ENCODE peak calls at places on chromosome 1, in ten cellular contexts. M is tibial nerve; Z is astrocyte of the cerebellum; A is AG08395; S is cardiac fibroblast; Q is left ventricle myocardium superior; K is lower lobe of right lung; D is brain pericyte; O is NCI-H1092 treated with DMSO at 0.1 percent for 48 hours; B is stimulated activated CD8-positive, alpha-beta memory T cell treated with anti-CD3 and anti-CD28 coated beads, Interleukin-7, amount 100 ng/mL, for 1 hour. E is an unnamed sample.

GRCh38 chr1:51515982-51516638 is 3.0 kb downstream of the EPS15 start:
- DNase-seq in M (no peak), Z (no peak), A (no peak), S (peak), Q (no peak), K (no peak), D (no peak), O (no peak), B (no peak), E (no peak)

GRCh38 chr1:15345711-15346355 is 63.9 kb upstream of the EFHD2 start:
- DNase-seq in M (no peak), Z (no peak), A (no peak), S (no peak), Q (peak), K (peak), D (no peak), O (no peak), B (peak), E (peak)

GRCh38 chr1:50720457-50721053 is 239.5 kb downstream of the FAF1 start:
- DNase-seq in M (no peak), Z (no peak), A (no peak), S (no peak), Q (no peak), K (no peak), D (no peak), O (no peak), B (no peak), E (no peak)

GRCh38 chr1:51284487-51284954 is 45.8 kb downstream of the TTC39A start:
- DNase-seq in M (no peak), Z (no peak), A (no peak), S (no peak), Q (no peak), K (no peak), D (no peak), O (peak), B (no peak), E (no peak)

GRCh38 chr1:247274857-247275256 is 19.0 kb downstream of the VN1R5 start:
- DNase-seq in M (no peak), Z (no peak), A (no peak), S (no peak), Q (no peak), K (no peak), D (no peak), O (no peak), B (no peak), E (no peak)

GRCh38 chr1:15129944-15130343 is 23.6 kb upstream of the TMEM51 start:
- DNase-seq in M (no peak), Z (no peak), A (no peak), S (no peak), Q (no peak), K (no peak), D (no peak), O (no peak), B (no peak), E (no peak)

GRCh38 chr1:94209425-94209824 is 28.0 kb downstream of the ARHGAP29 start:
- DNase-seq in M (no peak), Z (no peak), A (peak), S (peak), Q (no peak), K (no peak), D (no peak), O (no peak), B (no peak), E (no peak)

GRCh38 chr1:189929501-189930099 is 548.1 kb downstream of the BRINP3 start:
- DNase-seq in M (no peak), Z (no peak), A (no peak), S (no peak), Q (no peak), K (no peak), D (no peak), O (no peak), B (no peak), E (no peak)

GRCh38 chr1:216576246-216576645 is 147.0 kb downstream of the ESRRG start:
- DNase-seq in M (no peak), Z (no peak), A (no peak), S (no peak), Q (no peak), K (no peak), D (no peak), O (no peak), B (no peak), E (no peak)

GRCh38 chr1:23177438-23178380 is 9.1 kb upstream of the LUZP1 start:
- DNase-seq in M (no peak), Z (peak), A (peak), S (peak), Q (peak), K (peak), D (no peak), O (peak), B (no peak), E (peak)

GRCh38 chr1:174258148-174258550 is 98.8 kb downstream of the RABGAP1L start:
- DNase-seq in M (no peak), Z (peak), A (peak), S (peak), Q (no peak), K (no peak), D (no peak), O (peak), B (no peak), E (no peak)

GRCh38 chr1:149849947-149850360 is 49.4 kb upstream of the BOLA1 start:
- DNase-seq in M (peak), Z (no peak), A (no peak), S (peak), Q (no peak), K (no peak), D (no peak), O (no peak), B (no peak), E (no peak)

GRCh38 chr1:66366618-66367017 is 167.3 kb upstream of the SGIP1 start:
- DNase-seq in M (no peak), Z (no peak), A (no peak), S (no peak), Q (no peak), K (no peak), D (no peak), O (no peak), B (no peak), E (no peak)

GRCh38 chr1:35727434-35727825 is 8.7 kb upstream of the C1orf216 start:
- DNase-seq in M (no peak), Z (no peak), A (no peak), S (no peak), Q (no peak), K (no peak), D (no peak), O (no peak), B (no peak), E (no peak)

GRCh38 chr1:30272288-30273020 is 450.9 kb downstream of the MATN1 start:
- DNase-seq in M (no peak), Z (no peak), A (no peak), S (no peak), Q (no peak), K (no peak), D (no peak), O (no peak), B (no peak), E (no peak)

GRCh38 chr1:31505884-31506497 is 70.3 kb upstream of the TINAGL1 start:
- DNase-seq in M (no peak), Z (peak), A (peak), S (peak), Q (no peak), K (no peak), D (no peak), O (no peak), B (no peak), E (no peak)

GRCh38 chr1:181222972-181223371 is 134.5 kb downstream of the IER5 start:
- DNase-seq in M (no peak), Z (no peak), A (no peak), S (no peak), Q (peak), K (no peak), D (no peak), O (no peak), B (no peak), E (no peak)

GRCh38 chr1:22264464-22265330 is 121.8 kb upstream of the WNT4 start:
- DNase-seq in M (no peak), Z (no peak), A (no peak), S (no peak), Q (no peak), K (no peak), D (no peak), O (no peak), B (no peak), E (no peak)

GRCh38 chr1:17213433-17214148 is 8.7 kb downstream of the PADI1 start:
- DNase-seq in M (no peak), Z (no peak), A (no peak), S (no peak), Q (no peak), K (no peak), D (no peak), O (no peak), B (no peak), E (no peak)

GRCh38 chr1:50603274-50604271 is 180.3 kb upstream of the DMRTA2 start:
- DNase-seq in M (no peak), Z (peak), A (peak), S (peak), Q (no peak), K (no peak), D (no peak), O (no peak), B (no peak), E (no peak)

GRCh38 chr1:201072149-201072548 is 40.1 kb downstream of the CACNA1S start:
- DNase-seq in M (no peak), Z (no peak), A (no peak), S (peak), Q (no peak), K (no peak), D (no peak), O (no peak), B (no peak), E (no peak)

GRCh38 chr1:178189814-178190213 is 95.9 kb downstream of the RASAL2 start:
- DNase-seq in M (peak), Z (no peak), A (peak), S (peak), Q (no peak), K (no peak), D (no peak), O (no peak), B (no peak), E (no peak)

GRCh38 chr1:234885601-234886000 is 243.0 kb downstream of the TOMM20 start:
- DNase-seq in M (no peak), Z (no peak), A (no peak), S (no peak), Q (peak), K (no peak), D (no peak), O (no peak), B (no peak), E (peak)

GRCh38 chr1:235784950-235785349 is 81.8 kb downstream of the LYST start:
- DNase-seq in M (no peak), Z (no peak), A (no peak), S (no peak), Q (no peak), K (no peak), D (no peak), O (no peak), B (no peak), E (no peak)

GRCh38 chr1:30286984-30287839 is 436.2 kb downstream of the MATN1 start:
- DNase-seq in M (no peak), Z (no peak), A (no peak), S (no peak), Q (no peak), K (no peak), D (no peak), O (no peak), B (no peak), E (no peak)

E was measured in psoas muscle.